ENCODE peak calls at places on chromosome 9, in ten cellular contexts. Z is GM04504; V is NCI-H1694 treated with DMSO at 0.1 percent for 48 hours; M is activated effector memory CD4-positive, alpha-beta T cell treated with Interleukin-2 at 50 U/mL for 16 hours; E is lower lobe of right lung; W is NCI-H460; A is T-helper 2 cell treated with Interferon-gamma antibody and Interleukin-4, amounts not matched to agents 5 μg/mL and 100 μg/mL, for 36 hours; X is T-helper 17 cell; C is uterus; F is T-helper 9 cell. L is an unnamed sample.

GRCh38 chr9:137665697-137666504 is 47.1 kb downstream of the EHMT1 start:
- DNase-seq in Z (no peak), V (no peak), M (no peak), E (no peak), W (no peak), A (no peak), X (no peak), C (peak), F (no peak), L (no peak)

GRCh38 chr9:97786341-97786740 is 66.7 kb upstream of the FOXE1 start:
- DNase-seq in Z (no peak), V (no peak), M (no peak), E (no peak), W (no peak), A (no peak), X (no peak), C (no peak), F (no peak), L (no peak)

GRCh38 chr9:14702200-14702599 is 9.0 kb upstream of the ZDHHC21 start:
- DNase-seq in Z (no peak), V (peak), M (no peak), E (no peak), W (no peak), A (no peak), X (no peak), C (no peak), F (no peak), L (no peak)

GRCh38 chr9:122218885-122219855 is 9.6 kb downstream of the LHX6 start:
- DNase-seq in Z (no peak), V (no peak), M (no peak), E (no peak), W (no peak), A (no peak), X (no peak), C (no peak), F (no peak), L (no peak)

GRCh38 chr9:109856785-109857184 is 76.8 kb downstream of the PALM2AKAP2 start:
- DNase-seq in Z (no peak), V (no peak), M (no peak), E (peak), W (no peak), A (no peak), X (no peak), C (peak), F (no peak), L (no peak)

GRCh38 chr9:77731008-77731698 is 83.0 kb upstream of the GNA14 start:
- DNase-seq in Z (no peak), V (no peak), M (no peak), E (no peak), W (no peak), A (no peak), X (no peak), C (no peak), F (no peak), L (no peak)

GRCh38 chr9:88278036-88278435 is 110.2 kb upstream of the SPIN1 start:
- DNase-seq in Z (no peak), V (no peak), M (no peak), E (no peak), W (no peak), A (no peak), X (no peak), C (no peak), F (no peak), L (no peak)

GRCh38 chr9:69325409-69326212 is 596 bp downstream of the ENTREP1 start:
- DNase-seq in Z (no peak), V (no peak), M (no peak), E (peak), W (no peak), A (no peak), X (no peak), C (no peak), F (no peak), L (no peak)

GRCh38 chr9:95317119-95317892 is at the start of gene FANCC:
- DNase-seq in Z (peak), V (peak), M (peak), E (peak), W (peak), A (peak), X (peak), C (peak), F (peak), L (peak)

GRCh38 chr9:131942076-131942720 is 137.5 kb downstream of the MED27 start:
- DNase-seq in Z (peak), V (no peak), M (no peak), E (no peak), W (no peak), A (no peak), X (no peak), C (no peak), F (no peak), L (no peak)

GRCh38 chr9:123541441-123541840 is 185.4 kb downstream of the CRB2 start:
- DNase-seq in Z (no peak), V (no peak), M (no peak), E (no peak), W (no peak), A (no peak), X (no peak), C (no peak), F (no peak), L (no peak)